ENCODE peak calls at places on chromosomes 2 and 18, in five cellular contexts. X is BJ; V is CD8-positive, alpha-beta T cell; B is transverse colon; E is body of pancreas. G is an unnamed sample.

GRCh38 chr2:231238694-231239093 is 40.3 kb downstream of the ARMC9 start:
- DNase-seq in X (no peak), V (no peak), B (no peak), E (no peak), G (no peak)

GRCh38 chr2:41414486-41415230 is 633.2 kb upstream of the PKDCC start:
- DNase-seq in X (no peak), V (no peak), B (no peak), E (no peak), G (peak; percentile 12)

GRCh38 chr2:217204358-217204757 is 344.5 kb upstream of the TNP1 start:
- DNase-seq in X (peak; percentile 25), V (no peak), B (no peak), E (no peak), G (peak; percentile 15)

GRCh38 chr2:56334622-56335021 is 150.8 kb downstream of the CCDC85A start:
- DNase-seq in X (peak; percentile 5), V (no peak), B (no peak), E (no peak), G (no peak)

GRCh38 chr2:42810971-42811865 is 18.8 kb upstream of the HAAO start:
- DNase-seq in X (no peak), V (peak; percentile 33), B (peak; percentile 45), E (peak; percentile 47), G (no peak)

GRCh38 chr18:79616651-79617518 is 62.7 kb upstream of the CTDP1 start:
- DNase-seq in X (no peak), V (no peak), B (peak; percentile 3), E (no peak), G (no peak)

GRCh38 chr2:69061518-69061917 is 48.5 kb downstream of the ANTXR1 start:
- DNase-seq in X (no peak), V (no peak), B (no peak), E (no peak), G (no peak)

GRCh38 chr2:3254438-3254941 is 123.1 kb downstream of the EIPR1 start:
- DNase-seq in X (no peak), V (no peak), B (no peak), E (no peak), G (peak; percentile 41)

GRCh38 chr18:58263055-58263732 is 219.2 kb downstream of the NEDD4L start:
- DNase-seq in X (no peak), V (no peak), B (no peak), E (peak; percentile 62), G (peak; percentile 74)

GRCh38 chr2:71333619-71334018 is 2.0 kb downstream of the ZNF638 start:
- DNase-seq in X (no peak), V (no peak), B (no peak), E (no peak), G (no peak)

GRCh38 chr2:27376151-27376865 is 4.2 kb downstream of the ZNF513 start:
- DNase-seq in X (no peak), V (no peak), B (no peak), E (no peak), G (no peak)

GRCh38 chr2:209423562-209424541 is at the start of gene MAP2:
- DNase-seq in X (peak; percentile 23), V (peak; percentile 12), B (peak; percentile 75), E (peak; percentile 87), G (no peak)

GRCh38 chr2:128292599-128293425 is 25.9 kb downstream of the HS6ST1 start:
- DNase-seq in X (no peak), V (no peak), B (no peak), E (peak; percentile 76), G (no peak)

GRCh38 chr2:237563816-237564215 is 2.6 kb upstream of the PRLH start:
- DNase-seq in X (no peak), V (no peak), B (no peak), E (peak; percentile 22), G (no peak)

GRCh38 chr18:61554117-61554776 is 221.0 kb downstream of the CDH20 start:
- DNase-seq in X (no peak), V (peak; percentile 4), B (no peak), E (peak; percentile 14), G (no peak)

GRCh38 chr2:98551316-98551715 is 57.0 kb downstream of the COA5 start:
- DNase-seq in X (no peak), V (no peak), B (no peak), E (no peak), G (no peak)

GRCh38 chr2:96105994-96106393 is 10.4 kb downstream of the ADRA2B start:
- DNase-seq in X (no peak), V (no peak), B (no peak), E (no peak), G (no peak)

GRCh38 chr2:40240067-40240466 is 211.8 kb downstream of the SLC8A1 start:
- DNase-seq in X (peak; percentile 89), V (no peak), B (peak; percentile 61), E (peak; percentile 68), G (peak; percentile 68)

GRCh38 chr2:181685150-181685688 is 4.9 kb upstream of the NEUROD1 start:
- DNase-seq in X (no peak), V (no peak), B (no peak), E (no peak), G (no peak)

GRCh38 chr2:65766768-65767267 is 334.4 kb upstream of the SPRED2 start:
- DNase-seq in X (no peak), V (no peak), B (no peak), E (no peak), G (no peak)

GRCh38 chr2:239147376-239147775 is 253.4 kb downstream of the HDAC4 start:
- DNase-seq in X (no peak), V (no peak), B (no peak), E (no peak), G (no peak)

GRCh38 chr2:218282173-218282991 is 9.9 kb downstream of the TMBIM1 start:
- DNase-seq in X (no peak), V (no peak), B (no peak), E (peak; percentile 97), G (no peak)

GRCh38 chr2:40367032-40367431 is 84.9 kb downstream of the SLC8A1 start:
- DNase-seq in X (no peak), V (no peak), B (no peak), E (no peak), G (no peak)

GRCh38 chr2:7338961-7339360 is 421.7 kb downstream of the RNF144A start:
- DNase-seq in X (no peak), V (no peak), B (no peak), E (no peak), G (no peak)

GRCh38 chr2:237997521-237997920 is 30.7 kb downstream of the UBE2F start:
- DNase-seq in X (no peak), V (no peak), B (no peak), E (no peak), G (no peak)

GRCh38 chr2:201580486-201580885 is 62.8 kb downstream of the TMEM237 start:
- DNase-seq in X (peak; percentile 59), V (no peak), B (no peak), E (no peak), G (no peak)

GRCh38 chr2:119826370-119826961 is 66.7 kb downstream of the PTPN4 start:
- DNase-seq in X (no peak), V (no peak), B (peak; percentile 19), E (peak; percentile 19), G (no peak)

GRCh38 chr2:180130403-180130802 is 123.3 kb upstream of the CWC22 start:
- DNase-seq in X (no peak), V (no peak), B (no peak), E (no peak), G (no peak)

GRCh38 chr2:136985044-136985443 is 219.7 kb downstream of the THSD7B start:
- DNase-seq in X (no peak), V (no peak), B (no peak), E (peak; percentile 2), G (no peak)

GRCh38 chr2:26330604-26331003 is 15.3 kb upstream of the SELENOI start:
- DNase-seq in X (no peak), V (no peak), B (no peak), E (no peak), G (no peak)

GRCh38 chr2:62333961-62334360 is 138.0 kb downstream of the B3GNT2 start:
- DNase-seq in X (no peak), V (no peak), B (no peak), E (no peak), G (no peak)

GRCh38 chr2:84969511-84970265 is 1.3 kb upstream of the KCMF1 start:
- DNase-seq in X (no peak), V (peak; percentile 12), B (no peak), E (no peak), G (no peak)

GRCh38 chr2:26670171-26670570 is 22.4 kb upstream of the KCNK3 start:
- DNase-seq in X (no peak), V (no peak), B (no peak), E (no peak), G (no peak)

GRCh38 chr2:108612514-108613183 is 78.4 kb downstream of the LIMS1 start:
- DNase-seq in X (no peak), V (peak; percentile 24), B (peak; percentile 63), E (no peak), G (no peak)

GRCh38 chr18:61530681-61531080 is 197.5 kb downstream of the CDH20 start:
- DNase-seq in X (no peak), V (no peak), B (no peak), E (no peak), G (no peak)

GRCh38 chr2:197946562-197946961 is 142.2 kb downstream of the PLCL1 start:
- DNase-seq in X (no peak), V (no peak), B (no peak), E (no peak), G (no peak)

GRCh38 chr2:57376985-57377384 is 669.6 kb upstream of the VRK2 start:
- DNase-seq in X (no peak), V (no peak), B (no peak), E (no peak), G (no peak)
- TF ChIP-seq CTCF in X (no peak), V (no peak), B (no peak), E (no peak), G (peak; percentile 39)

DNA sequence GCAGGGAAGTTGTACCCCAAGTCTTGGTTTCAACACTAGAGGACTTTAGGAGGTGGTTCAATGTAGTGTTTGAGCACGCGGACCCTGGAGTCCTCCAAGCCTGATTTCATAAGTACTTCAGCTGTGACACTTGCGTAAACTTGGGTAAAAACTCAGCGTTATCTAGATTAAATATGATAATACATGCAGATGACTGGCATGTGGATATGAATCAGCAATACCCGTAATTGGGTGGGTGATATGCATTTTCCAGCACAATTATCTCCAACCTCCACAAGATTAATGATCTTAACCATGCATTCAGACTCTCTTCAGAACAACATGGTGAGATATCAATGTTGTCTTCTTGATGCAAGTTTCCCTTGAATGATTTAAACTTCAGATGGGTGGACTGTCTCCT is 5.3 kb downstream of the UGT1A7 start:
- DNase-seq in X (no peak), V (no peak), B (no peak), E (no peak), G (no peak)
- H3K4me3 ChIP-seq in X (no peak overlapping the region), V (no peak overlapping the region), B (no peak overlapping the region), E (no peak overlapping the region), G (no peak overlapping the region)

DNA sequence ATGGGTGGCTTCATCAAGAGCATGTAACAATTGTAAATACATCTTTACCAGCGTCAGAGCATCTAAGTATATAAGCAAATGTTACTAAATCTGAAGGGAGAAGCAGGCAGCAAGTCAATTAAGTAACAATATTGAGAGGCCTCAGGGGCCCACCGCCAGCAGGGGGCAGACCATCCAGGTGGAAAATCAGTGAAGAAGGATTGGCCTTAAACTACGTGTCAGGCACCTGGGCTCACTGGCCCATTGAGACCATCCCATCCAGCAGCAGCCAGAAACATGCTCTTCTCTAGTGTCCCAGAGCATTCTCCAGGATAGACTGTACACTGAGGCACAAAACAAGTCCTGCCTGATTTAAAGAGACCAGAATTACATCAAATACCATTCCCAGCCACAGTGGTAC is 96.2 kb upstream of the SNTG2 start:
- DNase-seq in X (no peak), V (no peak), B (peak; percentile 66), E (peak; percentile 66), G (no peak)
- TF ChIP-seq CTCF in X (peak; percentile 66), V (no peak), B (peak; percentile 56), E (peak; percentile 43), G (peak; percentile 72)

GRCh38 chr18:3914116-3914515 is 464.1 kb downstream of the TGIF1 start:
- DNase-seq in X (no peak), V (no peak), B (no peak), E (no peak), G (no peak)
- H3K4me3 ChIP-seq in X (no peak overlapping the region), V (no peak overlapping the region), B (no peak overlapping the region), E (no peak overlapping the region), G (no peak overlapping the region)